ENCODE peak calls at places on chromosomes 5 and 9, in seven cellular contexts. J is IMR-90, P is uterus, O is esophagus squamous epithelium, K is transverse colon, B is HCT116, C is A549. Y is an unnamed sample.

GRCh38 chr5:178334856-178335255 is 102.3 kb upstream of the PHYKPL start:
- DNase-seq in J (no peak), P (no peak), O (no peak), K (no peak), B (no peak), C (no peak), Y (no peak)

GRCh38 chr9:4313144-4313543 is 13.3 kb upstream of the GLIS3 start:
- DNase-seq in J (no peak), P (no peak), O (no peak), K (no peak), B (no peak), C (no peak), Y (no peak)

GRCh38 chr5:80127037-80127642 is 92.0 kb downstream of the THBS4 start:
- DNase-seq in J (no peak), P (no peak), O (no peak), K (no peak), B (no peak), C (no peak), Y (no peak)

GRCh38 chr5:142619815-142620214 is 66.1 kb downstream of the FGF1 start:
- DNase-seq in J (no peak), P (no peak), O (no peak), K (no peak), B (no peak), C (no peak), Y (no peak)

GRCh38 chr5:132477784-132478497 is 12.6 kb downstream of the IRF1 start:
- DNase-seq in J (no peak), P (no peak), O (no peak), K (peak; percentile 76), B (no peak), C (no peak), Y (peak; percentile 83)

GRCh38 chr9:116280529-116280928 is 126.9 kb downstream of the PAPPA start:
- DNase-seq in J (peak; percentile 27), P (no peak), O (no peak), K (no peak), B (no peak), C (no peak), Y (no peak)

GRCh38 chr5:55429221-55429620 is 105.5 kb downstream of the PLPP1 start:
- DNase-seq in J (no peak), P (no peak), O (no peak), K (no peak), B (no peak), C (no peak), Y (no peak)

GRCh38 chr5:167800405-167800804 is 491.0 kb upstream of the WWC1 start:
- DNase-seq in J (no peak), P (no peak), O (no peak), K (no peak), B (no peak), C (no peak), Y (no peak)

GRCh38 chr5:56054651-56055050 is 59.9 kb upstream of the IL6ST start:
- DNase-seq in J (peak; percentile 36), P (no peak), O (no peak), K (no peak), B (no peak), C (no peak), Y (no peak)

GRCh38 chr9:131398204-131398603 is 4.3 kb downstream of the PRRC2B start:
- DNase-seq in J (no peak), P (no peak), O (no peak), K (peak; percentile 45), B (no peak), C (no peak), Y (peak; percentile 78)

GRCh38 chr5:6473284-6473683 is 24.6 kb downstream of the UBE2QL1 start:
- DNase-seq in J (no peak), P (no peak), O (no peak), K (no peak), B (no peak), C (no peak), Y (no peak)

GRCh38 chr5:164679461-164679860 is 1174.0 kb downstream of the MAT2B start:
- DNase-seq in J (no peak), P (no peak), O (no peak), K (no peak), B (no peak), C (no peak), Y (no peak)

DNA sequence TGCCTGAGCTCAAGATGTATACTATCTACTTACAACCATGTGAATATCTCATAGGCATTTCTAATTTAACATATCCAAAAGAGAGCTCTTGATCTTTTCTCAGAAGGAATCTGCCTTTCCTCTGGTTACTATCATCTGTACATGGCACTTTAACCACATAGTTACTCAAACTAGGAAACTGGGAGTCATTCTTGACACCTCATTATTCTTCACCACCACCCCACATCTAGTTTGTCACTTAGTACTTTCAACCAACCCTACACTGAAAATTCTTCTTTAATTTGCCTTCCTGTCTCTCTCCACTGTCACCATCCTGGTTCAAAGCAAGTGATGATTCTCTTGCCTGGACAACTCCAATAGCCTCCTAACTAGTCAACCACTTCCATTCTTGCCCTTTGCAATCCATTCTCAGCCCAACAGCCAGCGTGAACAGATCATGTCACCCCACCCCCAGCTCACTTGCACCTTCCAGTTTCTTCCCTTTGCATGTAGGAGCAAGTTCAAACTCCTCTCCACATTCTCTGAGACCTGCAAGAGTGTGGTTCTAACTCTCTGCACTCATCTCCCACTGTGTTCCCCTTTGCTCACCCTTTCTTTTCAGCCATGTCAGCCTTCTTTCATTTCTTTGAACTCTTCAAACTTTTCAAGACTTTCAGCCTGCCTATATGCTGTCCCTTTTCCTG is 17.3 kb upstream of the SMAD5 start:
- DNase-seq in J (no peak), P (no peak), O (no peak), K (no peak), B (no peak), C (no peak), Y (no peak)
- H3K9me3 ChIP-seq in J (no peaks in the 10 kb centered on the region), P (no peaks in the 10 kb centered on the region), O (no peaks in the 10 kb centered on the region), K (no peaks in the 10 kb centered on the region), B (no peaks in the 10 kb centered on the region), C (no peaks in the 10 kb centered on the region), Y (no peaks in the 10 kb centered on the region)

GRCh38 chr9:33264473-33265177 is at the start of the genes BAG1 and CHMP5:
- DNase-seq in J (peak; percentile 99), P (peak; percentile 100), O (peak; percentile 98), K (peak; percentile 100), B (peak; percentile 98), C (peak; percentile 99), Y (peak; percentile 100)
- TF ChIP-seq POLR2A in J (peak; percentile 83), P (peak; percentile 84), O (no peak), K (peak; percentile 80), B (peak; percentile 31), C (peak; percentile 77), Y (peak; percentile 81)

GRCh38 chr9:23825143-23825531 is 903 bp downstream of the ELAVL2 start:
- DNase-seq in J (no peak), P (no peak), O (no peak), K (no peak), B (no peak), C (no peak), Y (no peak)
- H3K4me3 ChIP-seq in J (no peak overlapping the region), P (peak overlapping the region; percentile 38), O (peak overlapping the region; percentile 37), K (peak overlapping the region; percentile 27), B (no peak overlapping the region), C (peak overlapping the region; percentile 56), Y (peak overlapping the region; percentile 36)

GRCh38 chr5:51399636-51399993 is 16.4 kb downstream of the ISL1 start:
- DNase-seq in J (no peak), P (no peak), O (no peak), K (no peak), B (no peak), C (no peak), Y (no peak)
- H3K9me3 ChIP-seq in J (no peaks in the 10 kb centered on the region), P (no peaks in the 10 kb centered on the region), O (no peaks in the 10 kb centered on the region), K (no peaks in the 10 kb centered on the region), B (no peaks in the 10 kb centered on the region), C (no peaks in the 10 kb centered on the region), Y (no peaks in the 10 kb centered on the region)

GRCh38 chr9:120875954-120876841 is 790 bp downstream of the PHF19 start:
- DNase-seq in J (peak; percentile 85), P (peak; percentile 88), O (no peak), K (peak; percentile 89), B (peak; percentile 73), C (peak; percentile 93), Y (peak; percentile 93)
- TF ChIP-seq POLR2A in J (no peak), P (peak; percentile 32), O (no peak), K (peak; percentile 37), B (peak; percentile 25), C (peak; percentile 17), Y (peak; percentile 41)